ENCODE peak calls at places on chromosomes 3 and 15, in six cellular contexts. C, M, U, I, H and E are unnamed samples.

GRCh38 chr15:79308874-79309273 is 2.0 kb upstream of the TMED3 start:
- DNase-seq in H (no peak), U (no peak), I (no peak), C (no peak), M (no peak), E (no peak)

GRCh38 chr3:160486459-160486869 is 36.9 kb upstream of the TRIM59 start:
- DNase-seq in I (no peak), C (no peak), H (no peak), M (no peak), U (no peak), E (no peak)

GRCh38 chr3:37905346-37905745 is 43.7 kb downstream of the CTDSPL start:
- DNase-seq in C (no peak), H (no peak), M (no peak), I (no peak), U (no peak), E (no peak)

GRCh38 chr3:178010306-178010705 is 525.9 kb upstream of the KCNMB2 start:
- DNase-seq in U (no peak), M (no peak), H (no peak), C (no peak), I (no peak), E (no peak)

GRCh38 chr3:14687360-14687759 is 12.4 kb downstream of the C3orf20 start:
- DNase-seq in C (no peak), H (no peak), I (no peak), M (no peak), U (no peak), E (no peak)

GRCh38 chr15:39239562-39239961 is 341.3 kb upstream of the THBS1 start:
- DNase-seq in H (no peak), I (no peak), U (no peak), M (no peak), C (no peak), E (no peak)

GRCh38 chr3:195098741-195099525 is 172.0 kb downstream of the XXYLT1 start:
- DNase-seq in C (no peak), U (no peak), I (peak), H (no peak), M (no peak), E (peak)

GRCh38 chr3:22495826-22496225 is 707.3 kb upstream of the UBE2E2 start:
- DNase-seq in I (no peak), U (no peak), H (no peak), C (no peak), M (no peak), E (no peak)

GRCh38 chr3:126508539-126508938 is 9.0 kb downstream of the UROC1 start:
- DNase-seq in I (peak), M (no peak), U (no peak), C (no peak), H (no peak), E (no peak)